ENCODE peak calls at places on chromosomes 2 and 18, in six cellular contexts. A is effector memory CD4-positive, alpha-beta T cell; T is K562; P is esophagus squamous epithelium; D is breast epithelium; X is CD4-positive, alpha-beta memory T cell. W is an unnamed sample.

GRCh38 chr18:4236940-4237686 is 218.0 kb downstream of the DLGAP1 start:
- DNase-seq in A (no peak), T (no peak), P (no peak), D (no peak), X (no peak), W (no peak)

GRCh38 chr18:37567994-37568359 is 2.4 kb upstream of the CELF4 start:
- DNase-seq in A (no peak), T (no peak), P (no peak), D (no peak), X (no peak), W (peak; percentile 45)

GRCh38 chr2:118185210-118186109 is 97.2 kb downstream of the INSIG2 start:
- DNase-seq in A (peak; percentile 15), T (peak; percentile 3), P (no peak), D (peak; percentile 59), X (peak; percentile 55), W (peak; percentile 78)

GRCh38 chr2:239161711-239162140 is 239.1 kb downstream of the HDAC4 start:
- DNase-seq in A (no peak), T (no peak), P (no peak), D (peak; percentile 45), X (no peak), W (no peak)

GRCh38 chr2:196316050-196316430 is 144.7 kb upstream of the STK17B start:
- DNase-seq in A (no peak), T (no peak), P (no peak), D (no peak), X (no peak), W (no peak)

GRCh38 chr2:73404409-73404808 is 18.8 kb downstream of the ALMS1 start:
- DNase-seq in A (no peak), T (no peak), P (no peak), D (no peak), X (no peak), W (no peak)

GRCh38 chr2:64262068-64262467 is 117.8 kb upstream of the PELI1 start:
- DNase-seq in A (no peak), T (no peak), P (no peak), D (no peak), X (no peak), W (no peak)

GRCh38 chr18:6836331-6836730 is 106.8 kb downstream of the ARHGAP28 start:
- DNase-seq in A (no peak), T (peak; percentile 56), P (no peak), D (no peak), X (no peak), W (no peak)

GRCh38 chr18:50051288-50051687 is 143.7 kb downstream of the MYO5B start:
- DNase-seq in A (no peak), T (peak; percentile 6), P (no peak), D (no peak), X (no peak), W (no peak)

GRCh38 chr2:20470211-20470610 is 23.3 kb downstream of the RHOB start:
- DNase-seq in A (no peak), T (no peak), P (no peak), D (no peak), X (no peak), W (peak; percentile 16)

GRCh38 chr2:105521176-105521575 is 122.3 kb upstream of the FHL2 start:
- DNase-seq in A (no peak), T (peak; percentile 18), P (no peak), D (no peak), X (no peak), W (no peak)

GRCh38 chr2:113160962-113161361 is 12.8 kb upstream of the PSD4 start:
- DNase-seq in A (no peak), T (no peak), P (no peak), D (no peak), X (no peak), W (peak; percentile 26)

GRCh38 chr18:2325308-2325849 is 245.9 kb downstream of the METTL4 start:
- DNase-seq in A (no peak), T (peak; percentile 91), P (no peak), D (no peak), X (no peak), W (no peak)

GRCh38 chr2:149994057-149994728 is 406.6 kb upstream of the MMADHC start:
- DNase-seq in A (no peak), T (no peak), P (peak; percentile 1), D (no peak), X (no peak), W (no peak)

GRCh38 chr2:15728247-15728721 is 136.6 kb downstream of the DDX1 start:
- DNase-seq in A (no peak), T (no peak), P (no peak), D (no peak), X (no peak), W (peak; percentile 43)

GRCh38 chr2:18991177-18992168 is 366.9 kb downstream of the OSR1 start:
- DNase-seq in A (no peak), T (no peak), P (no peak), D (peak; percentile 56), X (no peak), W (peak; percentile 78)

GRCh38 chr2:226683196-226683595 is 116.4 kb downstream of the IRS1 start:
- DNase-seq in A (no peak), T (no peak), P (no peak), D (no peak), X (no peak), W (no peak)

GRCh38 chr2:201796478-201796865 is 9.9 kb upstream of the CDK15 start:
- DNase-seq in A (no peak), T (no peak), P (no peak), D (no peak), X (no peak), W (no peak)

GRCh38 chr2:201795608-201796477 is 10.5 kb upstream of the CDK15 start:
- DNase-seq in A (no peak), T (peak; percentile 43), P (no peak), D (no peak), X (no peak), W (no peak)

GRCh38 chr2:201798252-201798918 is 8.0 kb upstream of the CDK15 start:
- DNase-seq in A (no peak), T (no peak), P (no peak), D (no peak), X (no peak), W (no peak)

GRCh38 chr2:201794261-201794660 is 12.1 kb upstream of the CDK15 start:
- DNase-seq in A (no peak), T (no peak), P (no peak), D (no peak), X (no peak), W (no peak)

GRCh38 chr2:201797175-201797840 is 9.0 kb upstream of the CDK15 start:
- DNase-seq in A (no peak), T (no peak), P (no peak), D (no peak), X (no peak), W (no peak)
- H3K27ac ChIP-seq in A (no peak overlapping the region), T (no peak overlapping the region), P (no peak overlapping the region), D (no peak overlapping the region), X (no peak overlapping the region), W (peak overlapping the region; percentile 33)

DNA sequence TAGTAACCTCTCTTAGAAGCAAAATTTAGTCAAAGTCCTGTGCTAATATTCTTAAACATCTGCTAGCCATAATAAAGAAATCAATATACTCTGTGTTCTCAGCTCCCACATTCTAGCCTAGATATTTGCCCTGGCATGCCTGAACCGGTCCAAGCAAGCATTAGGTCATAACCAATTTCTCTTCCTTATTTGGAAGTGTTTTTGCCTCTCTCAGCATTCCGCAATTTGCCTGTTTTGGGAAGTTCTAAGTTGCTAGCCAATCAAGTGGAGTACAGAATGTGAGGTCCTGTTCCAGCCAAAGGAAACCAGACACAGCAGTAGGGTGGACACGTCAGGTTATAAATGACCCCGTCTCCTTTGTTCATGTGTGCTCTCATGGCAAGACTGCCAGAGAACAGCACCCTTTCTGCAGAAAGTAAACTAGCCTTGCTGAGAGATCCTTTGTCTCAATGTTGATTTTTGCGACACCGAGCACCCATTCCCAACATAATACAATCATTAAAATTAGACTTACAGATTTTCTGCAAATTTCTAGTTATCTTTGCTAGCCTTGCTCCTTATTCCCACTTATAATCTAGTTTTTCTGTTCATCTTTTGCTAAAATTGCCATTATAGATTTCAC is 13.0 kb upstream of the SULT1C4 start:
- DNase-seq in A (no peak), T (no peak), P (no peak), D (no peak), X (no peak), W (no peak)
- H3K27ac ChIP-seq in A (no peak overlapping the region), T (no peak overlapping the region), P (no peak overlapping the region), D (no peak overlapping the region), X (no peak overlapping the region), W (no peak overlapping the region)

GRCh38 chr2:221777119-221777518 is 205.0 kb upstream of the EPHA4 start:
- DNase-seq in A (no peak), T (no peak), P (no peak), D (no peak), X (no peak), W (no peak)

GRCh38 chr2:221779614-221780067 is 207.5 kb upstream of the EPHA4 start:
- DNase-seq in A (no peak), T (no peak), P (no peak), D (no peak), X (no peak), W (no peak)

GRCh38 chr2:221780281-221780688 is 208.2 kb upstream of the EPHA4 start:
- DNase-seq in A (no peak), T (no peak), P (no peak), D (no peak), X (no peak), W (no peak)
- H3K27ac ChIP-seq in A (no peak overlapping the region), T (no peak overlapping the region), P (no peak overlapping the region), D (no peak overlapping the region), X (no peak overlapping the region), W (no peak overlapping the region)

GRCh38 chr2:176491172-176491904 is 222.1 kb downstream of the MTX2 start:
- DNase-seq in A (no peak), T (peak; percentile 79), P (peak; percentile 6), D (no peak), X (no peak), W (peak; percentile 82)
- H3K27ac ChIP-seq in A (no peak overlapping the region), T (peak overlapping the region; percentile 30), P (peak overlapping the region; percentile 88), D (peak overlapping the region; percentile 95), X (no peak overlapping the region), W (peak overlapping the region; percentile 80)

DNA sequence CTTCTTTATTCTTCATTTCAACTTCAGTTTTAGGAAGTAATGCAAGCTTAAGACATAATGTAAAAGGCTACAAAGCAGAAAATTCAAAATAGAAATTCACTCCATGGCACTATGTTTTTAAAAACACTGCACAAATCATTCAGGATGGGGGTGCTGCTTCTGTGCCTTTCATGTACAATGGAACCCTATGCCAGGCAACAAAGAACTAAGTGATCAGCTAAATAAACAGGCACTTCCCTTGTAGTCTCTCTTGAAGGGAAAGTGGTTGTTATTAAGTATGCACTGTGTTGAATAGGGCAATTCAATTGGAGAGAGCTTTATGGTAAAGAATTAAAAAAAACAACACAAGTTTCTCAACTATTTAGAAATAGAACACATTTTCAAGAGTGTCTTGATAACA is 10.9 kb upstream of the ERBB4 start:
- DNase-seq in A (no peak), T (no peak), P (no peak), D (no peak), X (no peak), W (no peak)
- H3K27ac ChIP-seq in A (no peak overlapping the region), T (no peak overlapping the region), P (no peak overlapping the region), D (no peak overlapping the region), X (no peak overlapping the region), W (no peak overlapping the region)

GRCh38 chr18:54359233-54359632 is 1.5 kb downstream of the C18orf54 start:
- DNase-seq in A (no peak), T (peak; percentile 16), P (no peak), D (no peak), X (no peak), W (no peak)
- H3K27ac ChIP-seq in A (no peak overlapping the region), T (peak overlapping the region; percentile 84), P (no peak overlapping the region), D (no peak overlapping the region), X (no peak overlapping the region), W (no peak overlapping the region)

W was measured in coronary artery.